ENCODE peak calls at places on chromosomes 4 and X, in nine cellular contexts. E is K562, K is AG04450, W is activated B cell treated with CpG ODN at 0.5 μM for 24 hours, Y is epithelial cell of prostate, L is GM04504, P is neural crest cell, R is left lung, H is Karpas-422. C is an unnamed sample.

GRCh38 chrX:129139837-129140679 is 383.2 kb downstream of the SMARCA1 start:
- DNase-seq in H (no peak), W (no peak), Y (no peak), K (no peak), E (no peak), L (no peak), R (no peak), P (no peak), C (no peak)

GRCh38 chr4:185128272-185129119 is 14.6 kb upstream of the SLC25A4 start:
- DNase-seq in W (peak; percentile 42), P (no peak), K (no peak), E (no peak), R (peak; percentile 78), L (no peak), H (no peak), Y (no peak), C (peak; percentile 57)

GRCh38 chrX:1242901-1243402 is 25.7 kb upstream of the CSF2RA start:
- DNase-seq in R (no peak), L (no peak), W (no peak), Y (peak; percentile 51), E (no peak), H (no peak), K (no peak), P (no peak), C (no peak)

GRCh38 chrX:65667157-65667502 is 324 bp upstream of the MSN start:
- DNase-seq in E (no peak), W (no peak), P (no peak), H (no peak), R (no peak), L (no peak), Y (no peak), K (no peak), C (no peak)

GRCh38 chr4:180449395-180449956 is 1793.7 kb upstream of the TENM3 start:
- DNase-seq in H (peak; percentile 78), Y (no peak), W (no peak), K (no peak), R (no peak), P (no peak), E (no peak), L (no peak), C (no peak)

GRCh38 chr4:36281384-36282106 is at the start of gene DTHD1:
- DNase-seq in H (no peak), R (no peak), W (no peak), K (no peak), P (no peak), E (no peak), L (no peak), Y (peak; percentile 62), C (no peak)

GRCh38 chrX:34365482-34365881 is 233.4 kb upstream of the FAM47A start:
- DNase-seq in K (no peak), Y (no peak), L (peak; percentile 3), R (no peak), W (no peak), P (peak; percentile 1), E (no peak), H (no peak), C (no peak)

GRCh38 chrX:144732588-144732987 is 514.7 kb upstream of the SPANXN1 start:
- DNase-seq in Y (no peak), K (no peak), P (no peak), H (no peak), L (no peak), R (no peak), E (no peak), W (no peak), C (no peak)

GRCh38 chr4:98448923-98449322 is 187.7 kb downstream of the RAP1GDS1 start:
- DNase-seq in H (no peak), K (no peak), R (no peak), Y (no peak), P (no peak), W (no peak), E (no peak), L (no peak), C (no peak)

GRCh38 chr4:26858035-26858918 is 2.4 kb upstream of the STIM2 start:
- DNase-seq in R (no peak), L (no peak), H (peak; percentile 67), Y (no peak), K (no peak), P (no peak), W (no peak), E (no peak), C (no peak)

C was measured in lower lobe of right lung.